ENCODE peak calls at places on chromosomes 3 and 15, in six cellular contexts. J, M, B, E, S and R are unnamed samples.

GRCh38 chr3:38543602-38544001 is 47.5 kb downstream of the EXOG start:
- DNase-seq in S (no peak), M (no peak), E (no peak), B (no peak), J (no peak), R (no peak)

GRCh38 chr3:143450656-143451055 is 331.1 kb downstream of the CHST2 start:
- DNase-seq in B (no peak), M (no peak), S (no peak), E (no peak), J (no peak), R (no peak)

GRCh38 chr15:73326157-73326556 is 42.6 kb downstream of the HCN4 start:
- DNase-seq in M (no peak), S (no peak), E (no peak), J (no peak), B (no peak), R (no peak)

GRCh38 chr15:22811640-22812039 is 25.2 kb downstream of the NIPA1 start:
- DNase-seq in J (peak), E (peak), B (no peak), S (no peak), M (no peak), R (peak)

GRCh38 chr15:90049666-90050604 is 48.8 kb downstream of the ZNF710 start:
- DNase-seq in E (no peak), S (no peak), B (no peak), J (no peak), M (no peak), R (no peak)

GRCh38 chr3:42515391-42515916 is 13.0 kb downstream of the VIPR1 start:
- DNase-seq in E (peak), J (peak), S (no peak), B (no peak), M (no peak), R (peak)

GRCh38 chr3:29757054-29757777 is 476.3 kb downstream of the RBMS3 start:
- DNase-seq in B (no peak), S (no peak), J (peak), M (peak), E (no peak), R (no peak)

GRCh38 chr3:59108091-59108815 is 58.4 kb upstream of the CFAP20DC start:
- DNase-seq in E (no peak), S (no peak), B (peak), J (no peak), M (no peak), R (peak)

GRCh38 chr3:16937421-16937820 is 52.7 kb downstream of the PLCL2 start:
- DNase-seq in B (no peak), M (no peak), J (no peak), S (no peak), E (no peak), R (no peak)

GRCh38 chr3:114758828-114759709 is 388.0 kb downstream of the ZBTB20 start:
- DNase-seq in E (no peak), B (peak), S (no peak), J (no peak), M (no peak), R (peak)

GRCh38 chr15:75195122-75195765 is 6.4 kb upstream of the C15orf39 start:
- DNase-seq in M (peak), S (no peak), E (no peak), J (no peak), B (no peak), R (peak)

GRCh38 chr15:78625621-78626280 is 5.0 kb upstream of the CHRNA3 start:
- DNase-seq in B (no peak), M (peak), E (no peak), S (no peak), J (no peak), R (no peak)

GRCh38 chr3:12773724-12774105 is 14.7 kb upstream of the TMEM40 start:
- DNase-seq in M (no peak), B (no peak), J (no peak), E (no peak), S (no peak), R (no peak)

GRCh38 chr3:14725015-14725431 is 50.1 kb downstream of the C3orf20 start:
- DNase-seq in M (no peak), J (peak), B (peak), E (peak), S (no peak), R (no peak)

GRCh38 chr3:140595295-140595694 is 82.6 kb upstream of the TRIM42 start:
- DNase-seq in M (no peak), E (no peak), B (no peak), S (no peak), J (no peak), R (no peak)

GRCh38 chr15:41494190-41494921 is 682 bp downstream of the ITPKA start:
- DNase-seq in M (no peak), B (peak), S (no peak), E (no peak), J (no peak), R (peak)

GRCh38 chr3:45509038-45509767 is 85.3 kb upstream of the LIMD1 start:
- DNase-seq in J (no peak), S (peak), E (no peak), B (peak), M (peak), R (peak)

GRCh38 chr3:12934431-12934830 is 93.1 kb upstream of the RPL32 start:
- DNase-seq in S (no peak), M (no peak), J (no peak), B (peak), E (peak), R (no peak)